ENCODE peak calls at places on chromosomes 1 and 21, in four cellular contexts. I, H, K and Y are unnamed samples.

GRCh38 chr1:216005916-216006315 is 417.3 kb downstream of the USH2A start:
- DNase-seq in I (no peak), H (no peak), K (no peak), Y (no peak)

GRCh38 chr1:64019818-64020217 is 183.6 kb upstream of the UBE2U start:
- DNase-seq in H (no peak), I (no peak), K (peak), Y (peak)

GRCh38 chr1:82927753-82928152 is 1071.2 kb downstream of the TTLL7 start:
- DNase-seq in H (no peak), I (no peak), K (no peak), Y (no peak)

GRCh38 chr1:117795190-117795589 is 134.2 kb downstream of the GDAP2 start:
- DNase-seq in I (no peak), H (no peak), K (no peak), Y (peak)

GRCh38 chr1:50183734-50184133 is 75.0 kb downstream of the ELAVL4 start:
- DNase-seq in H (no peak), K (no peak), I (no peak), Y (no peak)

GRCh38 chr1:237814319-237814924 is 76.3 kb downstream of the ZP4 start:
- DNase-seq in I (no peak), K (peak), H (no peak), Y (no peak)

GRCh38 chr21:33767236-33767635 is 124.9 kb downstream of the ITSN1 start:
- DNase-seq in K (no peak), I (no peak), H (no peak), Y (peak)

GRCh38 chr1:39692152-39693064 is 1.2 kb upstream of the HPCAL4 start:
- DNase-seq in H (no peak), I (peak), K (no peak), Y (no peak)

GRCh38 chr1:98028800-98029199 is 108.0 kb upstream of the DPYD start:
- DNase-seq in I (no peak), K (no peak), H (no peak), Y (no peak)

GRCh38 chr1:156123356-156124196 is 9.1 kb downstream of the LMNA start:
- DNase-seq in I (peak), H (peak), K (peak), Y (peak)

GRCh38 chr1:41454406-41454805 is 30.1 kb downstream of the EDN2 start:
- DNase-seq in K (peak), I (no peak), H (no peak), Y (peak)

GRCh38 chr1:232627645-232628334 is 2.1 kb downstream of the SIPA1L2 start:
- DNase-seq in I (peak), H (no peak), K (peak), Y (no peak)

GRCh38 chr1:234975941-234976871 is 152.4 kb downstream of the TOMM20 start:
- DNase-seq in H (no peak), I (no peak), K (no peak), Y (no peak)

GRCh38 chr1:2380816-2381591 is 10.3 kb downstream of the MORN1 start:
- DNase-seq in H (no peak), I (no peak), K (no peak), Y (no peak)

GRCh38 chr1:223645903-223646302 is 19.6 kb downstream of the CAPN8 start:
- DNase-seq in I (no peak), K (no peak), H (no peak), Y (no peak)

GRCh38 chr21:38434913-38435533 is 63.3 kb downstream of the ERG start:
- DNase-seq in K (no peak), H (no peak), I (no peak), Y (peak)

GRCh38 chr1:4965346-4965726 is 310.9 kb downstream of the AJAP1 start:
- DNase-seq in H (no peak), I (peak), K (no peak), Y (no peak)

GRCh38 chr1:240956424-240956823 is 344.5 kb upstream of the GREM2 start:
- DNase-seq in I (no peak), K (no peak), H (no peak), Y (no peak)

GRCh38 chr1:77316006-77316405 is 34.2 kb downstream of the AK5 start:
- DNase-seq in H (no peak), K (no peak), I (no peak), Y (peak)

GRCh38 chr1:228804640-228805413 is 69.5 kb downstream of the RHOU start:
- DNase-seq in I (peak), K (no peak), H (no peak), Y (no peak)

GRCh38 chr1:81237531-81238528 is 562.9 kb upstream of the ADGRL2 start:
- DNase-seq in I (no peak), K (no peak), H (no peak), Y (no peak)

GRCh38 chr1:91608876-91609275 is 108.2 kb downstream of the CDC7 start:
- DNase-seq in K (no peak), H (no peak), I (no peak), Y (peak)

GRCh38 chr1:1683104-1683905 is 9.3 kb downstream of the SLC35E2B start:
- DNase-seq in K (no peak), H (no peak), I (peak), Y (no peak)